ENCODE peak calls at places on chromosomes 4 and X, in six cellular contexts. S is mucosa of descending colon; F is islet precursor cell; W is left ventricle myocardium inferior; L is activated CD8-positive, alpha-beta memory T cell treated with anti-CD3 and anti-CD28 coated beads, Interleukin-2, amount 50 U/mL, for 4 hours; N is NCI-H1105. B is an unnamed sample.

GRCh38 chr4:96874657-96875056 is 1034.8 kb downstream of the PDHA2 start:
- DNase-seq in F (no peak), N (no peak), L (no peak), W (no peak), S (no peak), B (no peak)

GRCh38 chrX:16869393-16870094 is 618 bp downstream of the RBBP7 start:
- DNase-seq in F (peak; percentile 61), W (peak; percentile 13), L (peak; percentile 50), S (peak; percentile 20), N (peak; percentile 9), B (peak; percentile 60)

GRCh38 chr4:166594326-166594946 is 639.9 kb downstream of the SPOCK3 start:
- DNase-seq in N (peak; percentile 20), W (no peak), F (peak; percentile 81), S (peak; percentile 59), L (no peak), B (no peak)

GRCh38 chr4:28254003-28254402 is 1393.4 kb downstream of the STIM2 start:
- DNase-seq in S (no peak), F (no peak), W (no peak), N (no peak), L (no peak), B (no peak)

GRCh38 chrX:1534321-1535168 is 2.4 kb downstream of the P2RY8 start:
- DNase-seq in S (no peak), L (peak; percentile 39), F (no peak), N (no peak), W (no peak), B (no peak)

GRCh38 chr4:7808181-7808580 is 131.5 kb downstream of the AFAP1 start:
- DNase-seq in S (no peak), N (no peak), F (peak; percentile 28), L (no peak), W (no peak), B (no peak)

GRCh38 chr4:52958232-52958631 is 96.1 kb downstream of the RASL11B start:
- DNase-seq in F (no peak), N (no peak), L (no peak), W (no peak), S (no peak), B (no peak)

GRCh38 chr4:153763404-153763803 is 3.6 kb upstream of the RNF175 start:
- DNase-seq in L (no peak), F (no peak), N (no peak), S (no peak), W (no peak), B (no peak)

GRCh38 chr4:31194823-31195222 is 474.7 kb downstream of the PCDH7 start:
- DNase-seq in N (peak; percentile 23), S (no peak), F (no peak), L (no peak), W (no peak), B (no peak)

GRCh38 chrX:103864886-103865534 is 33.0 kb upstream of the RAB9B start:
- DNase-seq in S (no peak), F (no peak), W (no peak), N (no peak), L (no peak), B (no peak)

GRCh38 chrX:39527045-39527444 is 570.7 kb downstream of the BCOR start:
- DNase-seq in L (no peak), W (no peak), F (no peak), N (no peak), S (no peak), B (no peak)

GRCh38 chrX:51802917-51803688 is 59.9 kb downstream of the GSPT2 start:
- DNase-seq in S (peak; percentile 74), W (peak; percentile 22), L (peak; percentile 55), N (peak; percentile 26), F (peak; percentile 80), B (peak; percentile 41)

GRCh38 chr4:128859887-128860774 is 50.6 kb downstream of the JADE1 start:
- DNase-seq in W (no peak), N (no peak), S (no peak), F (no peak), L (no peak), B (no peak)

GRCh38 chr4:173448103-173448502 is 49.2 kb upstream of the SCRG1 start:
- DNase-seq in N (peak; percentile 66), F (no peak), W (peak; percentile 43), L (no peak), S (no peak), B (peak; percentile 57)

GRCh38 chrX:107823456-107823855 is 2.2 kb upstream of the MID2 start:
- DNase-seq in S (no peak), W (no peak), L (no peak), F (no peak), N (no peak), B (no peak)

GRCh38 chr4:105896984-105897760 is 1.9 kb downstream of the NPNT start:
- DNase-seq in F (no peak), L (no peak), S (no peak), N (no peak), W (no peak), B (no peak)

GRCh38 chrX:92260102-92260501 is 480.9 kb downstream of the PCDH11X start:
- DNase-seq in L (no peak), N (no peak), S (no peak), F (peak; percentile 45), W (no peak), B (no peak)

GRCh38 chr4:99382745-99383360 is 30.3 kb upstream of the ADH1C start:
- DNase-seq in L (no peak), S (no peak), N (no peak), W (no peak), F (no peak), B (no peak)

GRCh38 chr4:147768113-147768512 is 36.2 kb downstream of the ARHGAP10 start:
- DNase-seq in L (no peak), W (no peak), F (no peak), N (no peak), S (peak; percentile 37), B (no peak)

GRCh38 chr4:158094413-158095110 is 78.3 kb downstream of the GASK1B start:
- DNase-seq in N (no peak), S (no peak), W (no peak), F (peak; percentile 98), L (no peak), B (no peak)

GRCh38 chr4:67909910-67910905 is 26.4 kb upstream of the TMPRSS11D start:
- DNase-seq in S (no peak), W (no peak), N (no peak), L (no peak), F (no peak), B (no peak)

GRCh38 chr4:155658665-155659064 is 8.0 kb upstream of the GUCY1A1 start:
- DNase-seq in W (no peak), S (no peak), N (no peak), L (no peak), F (no peak), B (no peak)

GRCh38 chr4:48047421-48047844 is 30.9 kb downstream of the NIPAL1 start:
- DNase-seq in L (peak; percentile 78), S (peak; percentile 61), N (no peak), W (no peak), F (no peak), B (no peak)

GRCh38 chr4:6221851-6222760 is 21.8 kb upstream of the JAKMIP1 start:
- DNase-seq in F (peak; percentile 86), N (no peak), S (peak; percentile 35), L (peak; percentile 28), W (peak; percentile 29), B (peak; percentile 66)

GRCh38 chrX:70422886-70423336 is at the start of gene GDPD2:
- DNase-seq in F (peak; percentile 81), L (no peak), S (peak; percentile 47), N (peak; percentile 45), W (no peak), B (no peak)

GRCh38 chrX:20361081-20361889 is 94.6 kb upstream of the RPS6KA3 start:
- DNase-seq in S (no peak), L (no peak), N (no peak), W (peak; percentile 21), F (no peak), B (peak; percentile 38)

GRCh38 chrX:103733017-103733416 is 22.3 kb downstream of the TMEM31 start:
- DNase-seq in L (no peak), S (no peak), N (no peak), F (peak; percentile 71), W (no peak), B (no peak)

GRCh38 chrX:139823806-139824205 is 109.0 kb downstream of the ATP11C start:
- DNase-seq in N (no peak), F (no peak), L (no peak), W (no peak), S (no peak), B (no peak)

B was measured in left ventricle myocardium superior.